ENCODE peak calls at places on chromosome 18, in seven cellular contexts. H, F, E, V, Z, I and X are unnamed samples.

GRCh38 chr18:59501876-59502221 is 142.8 kb upstream of the LMAN1 start:
- DNase-seq in H (no peak), V (no peak), Z (no peak), E (no peak), F (no peak), I (no peak), X (no peak)

GRCh38 chr18:55101458-55101824 is 142.2 kb upstream of the CCDC68 start:
- DNase-seq in Z (no peak), V (no peak), H (no peak), E (no peak), I (no peak), F (no peak), X (no peak)

GRCh38 chr18:37422116-37422515 is 143.5 kb downstream of the CELF4 start:
- DNase-seq in H (no peak), E (no peak), F (no peak), Z (no peak), I (no peak), V (no peak), X (no peak)

GRCh38 chr18:36465970-36466369 is 168.5 kb downstream of the FHOD3 start:
- DNase-seq in V (no peak), H (no peak), Z (no peak), E (no peak), I (no peak), F (no peak), X (no peak)

GRCh38 chr18:76880026-76880425 is 57.7 kb downstream of the ZNF236 start:
- DNase-seq in E (no peak), H (no peak), I (no peak), V (no peak), Z (no peak), F (no peak), X (no peak)

GRCh38 chr18:66993492-66993891 is 389.6 kb upstream of the CDH19 start:
- DNase-seq in V (no peak), E (no peak), Z (no peak), F (no peak), H (no peak), I (no peak), X (no peak)

GRCh38 chr18:74546751-74547530 is 12.6 kb downstream of the CNDP1 start:
- DNase-seq in V (no peak), H (no peak), Z (no peak), I (no peak), E (no peak), F (no peak), X (no peak)

GRCh38 chr18:45540146-45540545 is 75.1 kb upstream of the SLC14A2 start:
- DNase-seq in E (no peak), H (no peak), I (no peak), Z (no peak), V (no peak), F (no peak), X (no peak)

GRCh38 chr18:3794537-3795348 is 344.8 kb downstream of the TGIF1 start:
- DNase-seq in V (no peak), F (no peak), I (no peak), H (no peak), E (peak), Z (no peak), X (no peak)

GRCh38 chr18:48105317-48105716 is 174.9 kb upstream of the SMAD2 start:
- DNase-seq in H (no peak), Z (no peak), F (no peak), E (no peak), V (no peak), I (no peak), X (no peak)

GRCh38 chr18:22974707-22975106 is 41.6 kb downstream of the RBBP8 start:
- DNase-seq in I (no peak), H (no peak), Z (no peak), V (no peak), F (no peak), E (no peak), X (no peak)

GRCh38 chr18:76459687-76460350 is 35.2 kb downstream of the ZNF516 start:
- DNase-seq in H (no peak), V (no peak), I (peak), Z (no peak), F (peak), E (no peak), X (no peak)

GRCh38 chr18:37419272-37419671 is 146.3 kb downstream of the CELF4 start:
- DNase-seq in V (no peak), E (no peak), F (no peak), I (no peak), Z (no peak), H (no peak), X (no peak)

GRCh38 chr18:63162271-63163014 is 157.1 kb downstream of the BCL2 start:
- DNase-seq in H (no peak), V (no peak), I (no peak), E (no peak), F (no peak), Z (no peak), X (no peak)

GRCh38 chr18:62339106-62339988 is 14.2 kb downstream of the TNFRSF11A start:
- DNase-seq in V (no peak), Z (no peak), H (no peak), E (no peak), I (peak), F (no peak), X (no peak)

GRCh38 chr18:32173654-32174053 is 16.2 kb upstream of the MEP1B start:
- DNase-seq in I (no peak), Z (no peak), V (no peak), H (no peak), F (no peak), E (no peak), X (no peak)

GRCh38 chr18:56028514-56028913 is 440.5 kb upstream of the TCF4 start:
- DNase-seq in E (no peak), I (no peak), V (no peak), H (no peak), Z (no peak), F (no peak), X (no peak)

GRCh38 chr18:42184685-42185477 is 229.8 kb downstream of the PIK3C3 start:
- DNase-seq in Z (no peak), H (no peak), E (no peak), V (no peak), I (no peak), F (no peak), X (no peak)

GRCh38 chr18:74353169-74353775 is 37.6 kb downstream of the C18orf63 start:
- DNase-seq in F (no peak), V (peak), I (peak), H (peak), Z (peak), E (peak), X (peak)

GRCh38 chr18:64165906-64166305 is 17.0 kb upstream of the LINC00305 start:
- DNase-seq in Z (no peak), V (no peak), E (no peak), I (no peak), H (no peak), F (no peak), X (no peak)

GRCh38 chr18:13070460-13070859 is 79.3 kb downstream of the CEP192 start:
- DNase-seq in V (no peak), I (no peak), Z (no peak), F (no peak), H (no peak), E (no peak), X (no peak)

GRCh38 chr18:41378628-41379027 is 576.4 kb upstream of the PIK3C3 start:
- DNase-seq in I (no peak), Z (no peak), E (peak), F (no peak), H (no peak), V (no peak), X (peak)

GRCh38 chr18:34122724-34123334 is 101.9 kb downstream of the NOL4 start:
- DNase-seq in F (no peak), H (no peak), V (no peak), Z (no peak), E (peak), I (no peak), X (peak)

GRCh38 chr18:59047992-59048363 is 91.7 kb upstream of the SEC11C start:
- DNase-seq in Z (no peak), F (no peak), E (no peak), I (no peak), V (no peak), H (no peak), X (no peak)

GRCh38 chr18:26780520-26781325 is 84.8 kb downstream of the AQP4 start:
- DNase-seq in I (no peak), H (no peak), V (no peak), Z (no peak), F (no peak), E (no peak), X (no peak)

GRCh38 chr18:22448238-22448637 is 30.5 kb upstream of the CTAGE1 start:
- DNase-seq in F (no peak), E (no peak), V (no peak), I (no peak), H (no peak), Z (no peak), X (no peak)